ENCODE peak calls at places on chromosome 6, in six cellular contexts. X is upper lobe of left lung, V is A549, A is transverse colon, Q is tibial nerve, Z is suprapubic skin. C is an unnamed sample. For H3K4me1, the result is how much of the 10 kb centered on the place peaks cover.

GRCh38 chr6:81067057-81067456 is 685.4 kb downstream of the TENT5A start:
- DNase-seq in X (no peak), Q (no peak), A (no peak), Z (no peak), V (no peak), C (no peak)

GRCh38 chr6:16964553-16965499 is 137.0 kb upstream of the STMND1 start:
- DNase-seq in Q (peak), X (no peak), Z (no peak), A (peak), V (peak), C (peak)

GRCh38 chr6:34205466-34205865 is 31.2 kb upstream of the HMGA1 start:
- DNase-seq in Z (no peak), X (no peak), V (no peak), Q (no peak), A (no peak), C (no peak)

GRCh38 chr6:10759884-10760329 is 12.3 kb downstream of the TMEM14B start:
- DNase-seq in A (no peak), Z (no peak), Q (no peak), X (no peak), V (peak), C (peak)

GRCh38 chr6:1381397-1382330 is 7.7 kb upstream of the FOXF2 start:
- DNase-seq in Z (no peak), X (peak), Q (peak), V (no peak), A (peak), C (no peak)

GRCh38 chr6:77231438-77232305 is 231.6 kb downstream of the HTR1B start:
- DNase-seq in X (no peak), Z (no peak), Q (no peak), A (no peak), V (no peak), C (no peak)

GRCh38 chr6:11606287-11606686 is 68.7 kb downstream of the TMEM170B start:
- DNase-seq in Q (peak), Z (no peak), A (peak), X (no peak), V (no peak), C (no peak)

GRCh38 chr6:34490390-34491090 is 24.7 kb downstream of the PACSIN1 start:
- DNase-seq in Q (no peak), Z (no peak), V (no peak), A (no peak), X (no peak), C (peak)

GRCh38 chr6:128919412-128919811 is 36.5 kb downstream of the LAMA2 start:
- DNase-seq in V (no peak), X (no peak), Q (no peak), A (no peak), Z (no peak), C (no peak)

GRCh38 chr6:125597411-125598253 is 151.8 kb upstream of the HEY2 start:
- DNase-seq in V (no peak), Z (no peak), X (peak), Q (no peak), A (peak), C (no peak)

GRCh38 chr6:28940859-28941680 is 17.3 kb upstream of the TRIM27 start:
- DNase-seq in Q (peak), Z (no peak), X (no peak), A (peak), V (no peak), C (peak)

GRCh38 chr6:158707120-158707519 is 57.3 kb downstream of the SYTL3 start:
- DNase-seq in Z (no peak), X (no peak), V (peak), Q (no peak), A (peak), C (peak)

GRCh38 chr6:28335564-28336283 is at the start of gene ZSCAN31:
- DNase-seq in V (peak), X (peak), Z (peak), Q (peak), A (peak), C (peak)

GRCh38 chr6:74645108-74645849 is 560.6 kb downstream of the COL12A1 start:
- DNase-seq in Z (no peak), A (no peak), V (no peak), X (no peak), Q (no peak), C (no peak)

GRCh38 chr6:16168858-16169257 is 40.0 kb downstream of the MYLIP start:
- DNase-seq in V (no peak), X (no peak), Q (no peak), A (no peak), Z (no peak), C (no peak)

GRCh38 chr6:155646443-155646842 is 190.8 kb upstream of the NOX3 start:
- DNase-seq in V (no peak), Q (no peak), A (no peak), X (no peak), Z (no peak), C (no peak)

GRCh38 chr6:44012078-44012493 is 115.2 kb downstream of the MRPL14 start:
- DNase-seq in Z (no peak), Q (no peak), A (no peak), V (no peak), X (no peak), C (peak)

GRCh38 chr6:8707369-8707768 is 272.0 kb upstream of the SLC35B3 start:
- DNase-seq in Q (no peak), V (no peak), A (no peak), X (no peak), Z (no peak), C (no peak)

GRCh38 chr6:45789238-45789637 is 226.4 kb downstream of the CLIC5 start:
- DNase-seq in A (no peak), X (no peak), V (no peak), Q (no peak), Z (no peak), C (no peak)

GRCh38 chr6:61909541-61909940 is 376.5 kb downstream of the KHDRBS2 start:
- DNase-seq in Z (no peak), X (no peak), V (no peak), A (no peak), Q (no peak), C (no peak)

GRCh38 chr6:43812850-43813584 is 43.0 kb downstream of the VEGFA start:
- DNase-seq in A (peak), Z (no peak), V (no peak), X (no peak), Q (no peak), C (no peak)

GRCh38 chr6:73710470-73710869 is 14.5 kb downstream of the CD109 start:
- DNase-seq in V (no peak), X (no peak), A (no peak), Z (no peak), Q (peak), C (no peak)

GRCh38 chr6:82617648-82618047 is 254.0 kb downstream of the TPBG start:
- DNase-seq in Q (no peak), A (no peak), X (no peak), Z (no peak), V (no peak), C (no peak)

GRCh38 chr6:106309766-106310373 is 15.7 kb downstream of the ATG5 start:
- DNase-seq in Z (no peak), A (no peak), X (no peak), V (no peak), Q (no peak), C (no peak)

GRCh38 chr6:108897371-108897770 is 49.1 kb downstream of the ARMC2 start:
- DNase-seq in V (no peak), X (no peak), Q (no peak), Z (no peak), A (no peak), C (no peak)

GRCh38 chr6:37783025-37783825 is 36.3 kb upstream of the ZFAND3 start:
- DNase-seq in X (no peak), A (no peak), Q (no peak), V (no peak), Z (no peak), C (peak)

GRCh38 chr6:126086560-126086959 is 100.2 kb downstream of the TRMT11 start:
- DNase-seq in X (no peak), A (no peak), Q (no peak), V (no peak), Z (no peak), C (no peak)

GRCh38 chr6:158703121-158703839 is 53.4 kb downstream of the SYTL3 start:
- DNase-seq in X (peak), Z (no peak), V (no peak), Q (no peak), A (no peak), C (peak)

GRCh38 chr6:48774276-48774675 is 663.3 kb upstream of the PTCHD4 start:
- DNase-seq in X (no peak), Q (no peak), V (no peak), A (no peak), Z (no peak), C (no peak)

GRCh38 chr6:162509821-162510220 is 217.7 kb downstream of the PRKN start:
- DNase-seq in Q (no peak), A (no peak), Z (no peak), V (no peak), X (no peak), C (no peak)

GRCh38 chr6:157555795-157556645 is 175.0 kb downstream of the ZDHHC14 start:
- DNase-seq in V (no peak), Z (no peak), Q (no peak), X (peak), A (no peak), C (no peak)

GRCh38 chr6:157552956-157553485 is 172.0 kb downstream of the ZDHHC14 start:
- DNase-seq in A (no peak), Z (no peak), V (no peak), Q (no peak), X (no peak), C (no peak)

GRCh38 chr6:157552171-157552747 is 171.3 kb downstream of the ZDHHC14 start:
- DNase-seq in Q (no peak), Z (no peak), A (no peak), V (no peak), X (no peak), C (no peak)

GRCh38 chr6:157556671-157557430 is 175.9 kb downstream of the ZDHHC14 start:
- DNase-seq in V (no peak), X (peak), Z (no peak), A (peak), Q (no peak), C (no peak)

GRCh38 chr6:157554747-157555146 is 173.8 kb downstream of the ZDHHC14 start:
- DNase-seq in Q (no peak), X (no peak), A (no peak), Z (no peak), V (no peak), C (no peak)
- H3K4me1 ChIP-seq in Q (under half), X (under half), A (under half), Z (under half), V (under half), C (under half)

GRCh38 chr6:150269857-150270223 is 99.0 kb upstream of the IYD start:
- DNase-seq in V (peak), Z (peak), X (no peak), A (no peak), Q (no peak), C (no peak)
- TF ChIP-seq EP300 in V (no peak), Z (no peak), X (no peak), A (no peak), Q (no peak), C (no peak)

DNA sequence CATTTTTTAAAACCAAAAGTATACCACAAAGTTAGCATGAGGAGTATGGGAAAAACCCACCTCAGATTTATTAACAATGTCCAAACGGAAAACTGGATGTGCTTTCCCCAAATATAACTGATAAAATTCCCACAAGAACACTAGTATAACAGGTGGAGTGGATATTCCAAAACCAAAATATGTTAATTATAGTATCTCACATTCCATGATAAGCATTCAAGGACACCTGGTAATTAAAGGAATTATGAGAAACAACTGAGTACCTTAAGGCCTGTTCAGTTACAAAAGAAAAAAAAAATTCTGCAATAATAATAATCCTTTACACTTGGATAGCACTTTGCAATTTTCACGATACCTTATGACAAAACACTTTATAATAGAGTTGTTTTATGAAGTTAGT is 1.9 kb downstream of the CDK19 start:
- DNase-seq in A (no peak), X (no peak), V (no peak), Q (no peak), Z (no peak), C (no peak)
- H3K4me1 ChIP-seq in A (under half), X (under half), V (under half), Q (under half), Z (under half), C (under half)

GRCh38 chr6:157631388-157631787 is 191.7 kb upstream of the SNX9 start:
- DNase-seq in X (no peak), Z (no peak), V (no peak), Q (no peak), A (no peak), C (peak)
- TF ChIP-seq EP300 in X (no peak), Z (no peak), V (no peak), Q (no peak), A (no peak), C (no peak)

DNA sequence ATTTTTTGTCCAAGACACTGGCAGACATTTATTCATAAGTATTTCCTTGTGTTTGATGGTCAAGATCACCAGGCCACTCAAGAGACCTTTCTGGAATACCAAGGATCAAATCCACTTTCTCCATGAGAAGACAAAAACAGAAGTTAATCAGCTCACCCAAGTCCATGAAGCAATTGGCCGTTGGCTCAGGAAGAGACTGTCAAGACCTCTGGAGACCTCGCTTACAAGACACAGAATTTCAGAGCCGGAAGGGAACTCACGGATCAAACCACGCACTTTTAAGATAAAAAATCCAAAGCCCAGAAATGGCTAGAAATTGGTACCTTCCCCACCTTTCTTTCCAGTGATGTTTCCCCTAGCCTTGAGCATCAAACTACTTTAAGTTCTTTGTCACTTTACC is 3.3 kb downstream of the TRERF1 start:
- DNase-seq in A (no peak), Z (no peak), Q (no peak), V (no peak), X (no peak), C (no peak)
- H3K4me1 ChIP-seq in A (under half), Z (under half), Q (under half), V (under half), X (under half), C (under half)

DNA sequence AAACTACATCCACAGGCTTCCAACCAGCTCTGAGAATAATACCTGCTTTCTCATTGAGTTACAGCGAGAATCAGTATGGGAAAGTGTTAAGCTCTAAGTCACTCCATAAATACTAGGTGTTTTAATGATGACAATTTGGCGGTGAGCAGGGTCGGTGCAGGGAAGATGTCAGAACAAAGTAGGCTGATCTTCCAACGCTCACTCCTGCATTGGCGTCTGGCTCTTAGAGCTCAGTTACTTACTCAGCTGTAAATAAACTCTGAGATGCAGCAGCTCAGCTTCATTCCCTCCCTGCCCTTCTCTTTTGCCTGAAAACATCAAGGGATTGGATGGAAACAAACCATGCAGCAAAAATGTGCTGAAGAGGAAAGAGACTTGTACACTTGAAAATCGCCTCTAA is 102.5 kb upstream of the SPACA1 start:
- DNase-seq in V (no peak), A (no peak), X (no peak), Q (no peak), Z (no peak), C (no peak)
- TF ChIP-seq EP300 in V (no peak), A (no peak), X (no peak), Q (no peak), Z (no peak), C (no peak)

GRCh38 chr6:140201787-140202458 is 827.5 kb upstream of the CITED2 start:
- DNase-seq in V (no peak), Z (no peak), Q (no peak), A (no peak), X (no peak), C (no peak)

GRCh38 chr6:140202964-140203363 is 828.5 kb upstream of the CITED2 start:
- DNase-seq in V (no peak), Q (no peak), X (no peak), A (no peak), Z (no peak), C (no peak)

GRCh38 chr6:140208286-140208685 is 833.8 kb upstream of the CITED2 start:
- DNase-seq in Q (no peak), X (no peak), Z (no peak), V (no peak), A (no peak), C (no peak)

GRCh38 chr6:140205795-140206593 is 831.5 kb upstream of the CITED2 start:
- DNase-seq in A (no peak), X (peak), Q (no peak), Z (no peak), V (no peak), C (no peak)

DNA sequence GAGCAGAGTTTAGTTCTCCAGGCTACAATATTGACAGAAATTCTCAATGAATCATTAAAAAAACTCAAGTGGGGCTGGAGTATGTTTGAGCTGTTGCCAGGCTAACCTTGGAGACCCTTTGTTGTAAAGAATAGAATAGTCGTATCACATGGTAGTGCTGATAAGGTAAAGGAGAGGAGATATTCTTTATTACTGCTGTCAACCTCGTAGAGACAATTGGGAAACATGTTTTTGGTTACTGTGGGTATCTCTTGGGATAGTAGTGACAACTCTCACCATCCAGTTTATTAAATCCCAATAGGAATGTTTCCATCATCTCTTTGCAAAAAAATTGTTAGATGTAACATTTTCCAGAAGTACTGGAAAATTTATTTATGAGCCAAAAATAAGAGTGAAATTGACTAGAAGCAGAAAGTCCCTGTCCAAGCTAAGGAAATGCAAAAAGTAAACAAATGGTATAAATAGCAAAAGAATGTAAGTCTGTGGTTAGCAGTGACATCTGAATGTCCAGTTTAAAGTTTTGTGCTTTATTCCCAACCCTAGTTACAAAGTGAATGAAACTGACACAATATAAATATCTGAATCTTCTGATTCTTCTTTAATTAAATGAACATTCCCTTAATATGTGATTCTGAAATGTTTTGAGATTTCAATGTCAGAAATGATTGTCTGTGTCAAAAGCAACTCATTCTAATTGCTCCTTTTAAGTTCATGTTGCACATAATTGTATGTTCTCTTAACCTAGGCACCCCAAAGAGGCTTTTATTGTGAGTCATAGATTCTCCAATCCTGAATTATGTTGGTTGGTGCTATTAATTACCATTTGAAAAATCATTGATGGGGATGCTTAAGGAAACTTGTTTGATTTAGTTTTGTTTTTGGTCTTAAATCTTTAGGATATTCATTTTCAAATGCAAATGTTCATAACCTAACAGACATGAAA is 829.4 kb upstream of the CITED2 start:
- DNase-seq in X (no peak), V (no peak), Z (no peak), Q (no peak), A (no peak), C (no peak)
- H3K4me1 ChIP-seq in X (under half), V (under half), Z (under half), Q (under half), A (under half), C (under half)

GRCh38 chr6:56091159-56091869 is 156.1 kb downstream of the COL21A1 start:
- DNase-seq in V (no peak), Z (no peak), A (no peak), Q (no peak), X (no peak), C (no peak)
- TF ChIP-seq EP300 in V (no peak), Z (no peak), A (no peak), Q (no peak), X (no peak), C (no peak)

C was measured in sigmoid colon.